ENCODE peak calls at places on chromosomes 13 and 19, in nine cellular contexts. Y is choroid plexus epithelial cell, R is pancreas, I is GM12865, Q is ascending aorta, L is type B pancreatic cell, F is IMR-90, Z is RWPE1, E is osteocyte. B is an unnamed sample.

GRCh38 chr13:24694907-24695306 is 14.7 kb downstream of the ATP12A start:
- DNase-seq in Q (no peak), R (no peak), I (no peak), Z (no peak), E (no peak), F (no peak), L (no peak), Y (no peak), B (no peak)

GRCh38 chr19:47663911-47664771 is 49.1 kb upstream of the EHD2 start:
- DNase-seq in L (no peak), Z (peak), R (peak), I (no peak), Q (peak), F (peak), E (no peak), Y (peak), B (peak)

GRCh38 chr19:48041877-48042580 is 1.9 kb downstream of the CABP5 start:
- DNase-seq in Y (no peak), Q (no peak), R (no peak), E (no peak), I (no peak), L (no peak), F (no peak), Z (no peak), B (no peak)

GRCh38 chr19:7482584-7483439 is 6.0 kb downstream of the PEX11G start:
- DNase-seq in Q (no peak), L (no peak), E (no peak), F (no peak), I (no peak), Y (no peak), R (no peak), Z (peak), B (no peak)

GRCh38 chr19:30557212-30557611 is 185.0 kb downstream of the ZNF536 start:
- DNase-seq in I (no peak), E (no peak), Q (no peak), R (no peak), Y (no peak), L (no peak), F (no peak), Z (peak), B (no peak)

GRCh38 chr19:46603752-46604241 is 2.7 kb downstream of the CALM3 start:
- DNase-seq in E (no peak), L (peak), Y (no peak), Q (peak), R (no peak), I (no peak), F (no peak), Z (no peak), B (no peak)

GRCh38 chr19:5222178-5222577 is 118.4 kb downstream of the PTPRS start:
- DNase-seq in E (no peak), R (no peak), Z (no peak), Q (no peak), Y (no peak), F (no peak), L (no peak), I (no peak), B (no peak)

GRCh38 chr13:111283991-111284390 is 36.5 kb upstream of the TEX29 start:
- DNase-seq in Z (no peak), Q (peak), E (peak), Y (no peak), R (no peak), L (no peak), I (no peak), F (no peak), B (peak)

GRCh38 chr19:29966594-29967249 is 24.7 kb downstream of the URI1 start:
- DNase-seq in Q (no peak), E (no peak), F (peak), Y (peak), R (no peak), Z (no peak), L (no peak), I (peak), B (peak)

GRCh38 chr19:23407597-23407996 is 12.3 kb upstream of the ZNF91 start:
- DNase-seq in Q (no peak), F (no peak), Z (no peak), R (no peak), E (no peak), L (no peak), I (no peak), Y (no peak), B (no peak)

GRCh38 chr19:23406716-23407115 is 11.4 kb upstream of the ZNF91 start:
- DNase-seq in Z (no peak), L (no peak), Q (no peak), E (no peak), F (no peak), R (no peak), Y (no peak), I (no peak), B (no peak)

GRCh38 chr19:23410155-23410554 is 14.9 kb upstream of the ZNF91 start:
- DNase-seq in F (no peak), Y (no peak), R (no peak), I (no peak), Z (no peak), L (no peak), E (no peak), Q (no peak), B (no peak)

GRCh38 chr19:23404676-23405075 is 9.4 kb upstream of the ZNF91 start:
- DNase-seq in L (no peak), Y (no peak), R (no peak), I (no peak), E (no peak), Z (no peak), F (no peak), Q (no peak), B (no peak)

GRCh38 chr19:23409392-23410048 is 14.2 kb upstream of the ZNF91 start:
- DNase-seq in Y (no peak), E (no peak), Z (no peak), Q (no peak), R (no peak), F (no peak), I (no peak), L (no peak), B (no peak)
- TF ChIP-seq CTCF in Y (no peak), E (no peak), Z (no peak), Q (no peak), R (no peak), F (no peak), I (no peak), L (no peak), B (no peak)

GRCh38 chr19:58307736-58308135 is 2.6 kb downstream of the ERVK3-1 start:
- DNase-seq in R (no peak), Q (no peak), Y (no peak), E (no peak), Z (no peak), L (no peak), I (no peak), F (no peak), B (no peak)

GRCh38 chr19:58304255-58304654 is 922 bp upstream of the ERVK3-1 start:
- DNase-seq in L (no peak), I (no peak), R (no peak), E (no peak), Q (no peak), Z (no peak), F (no peak), Y (no peak), B (no peak)

GRCh38 chr19:58304748-58305064 is 471 bp upstream of the ERVK3-1 start:
- DNase-seq in F (no peak), E (no peak), Z (no peak), Q (no peak), Y (no peak), R (no peak), L (no peak), I (no peak), B (no peak)

GRCh38 chr19:58305932-58306323 is 751 bp downstream of the ERVK3-1 start:
- DNase-seq in F (no peak), Q (no peak), Y (peak), I (peak), Z (no peak), L (no peak), R (no peak), E (no peak), B (no peak)

DNA sequence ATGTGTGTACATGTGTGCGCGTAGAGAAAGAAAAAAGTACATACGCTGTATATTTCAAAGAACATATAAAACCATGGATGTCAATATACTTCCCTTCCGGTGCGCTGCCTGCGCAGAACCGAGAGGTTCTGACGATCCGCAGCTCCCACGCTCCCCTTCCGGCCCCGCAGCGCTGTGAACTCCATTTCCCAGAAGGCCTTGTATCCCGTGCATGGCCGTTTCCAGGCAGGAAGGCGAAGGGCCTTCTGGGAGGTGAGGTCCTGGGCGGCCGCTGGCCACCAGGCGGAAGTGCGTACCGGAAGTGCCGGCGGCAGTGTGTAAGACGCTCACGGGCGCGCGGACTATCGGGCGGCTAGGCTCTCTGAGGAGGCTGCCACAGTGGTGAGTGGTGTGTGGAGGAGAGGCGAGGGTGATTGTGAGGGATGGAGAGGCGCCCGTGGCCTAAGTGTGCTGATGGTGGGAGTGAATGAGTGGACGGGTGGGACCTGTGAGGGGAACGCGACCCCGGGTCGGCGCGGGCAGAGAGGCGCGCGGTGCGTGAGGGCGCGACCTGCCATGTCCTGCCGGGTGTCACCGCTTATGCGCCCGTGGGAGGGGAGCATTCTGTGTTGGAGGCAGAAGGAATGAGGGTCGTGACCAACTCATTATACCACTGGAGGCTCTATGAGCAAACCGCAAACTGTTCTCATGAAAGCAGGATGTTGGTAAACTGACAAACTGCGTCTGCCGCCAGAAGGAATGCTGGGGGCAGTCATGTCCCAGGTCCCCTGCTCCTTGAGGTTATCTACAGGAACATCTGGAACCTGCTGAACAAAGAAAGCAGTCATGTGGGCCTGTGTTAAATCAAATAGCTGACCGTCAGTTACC is at the start of gene ERVK3-1:
- DNase-seq in I (peak), Y (peak), E (peak), F (peak), L (peak), Q (peak), Z (peak), R (peak), B (peak)
- TF ChIP-seq CTCF in I (no peak), Y (no peak), E (no peak), F (no peak), L (peak), Q (no peak), Z (no peak), R (no peak), B (no peak)

DNA sequence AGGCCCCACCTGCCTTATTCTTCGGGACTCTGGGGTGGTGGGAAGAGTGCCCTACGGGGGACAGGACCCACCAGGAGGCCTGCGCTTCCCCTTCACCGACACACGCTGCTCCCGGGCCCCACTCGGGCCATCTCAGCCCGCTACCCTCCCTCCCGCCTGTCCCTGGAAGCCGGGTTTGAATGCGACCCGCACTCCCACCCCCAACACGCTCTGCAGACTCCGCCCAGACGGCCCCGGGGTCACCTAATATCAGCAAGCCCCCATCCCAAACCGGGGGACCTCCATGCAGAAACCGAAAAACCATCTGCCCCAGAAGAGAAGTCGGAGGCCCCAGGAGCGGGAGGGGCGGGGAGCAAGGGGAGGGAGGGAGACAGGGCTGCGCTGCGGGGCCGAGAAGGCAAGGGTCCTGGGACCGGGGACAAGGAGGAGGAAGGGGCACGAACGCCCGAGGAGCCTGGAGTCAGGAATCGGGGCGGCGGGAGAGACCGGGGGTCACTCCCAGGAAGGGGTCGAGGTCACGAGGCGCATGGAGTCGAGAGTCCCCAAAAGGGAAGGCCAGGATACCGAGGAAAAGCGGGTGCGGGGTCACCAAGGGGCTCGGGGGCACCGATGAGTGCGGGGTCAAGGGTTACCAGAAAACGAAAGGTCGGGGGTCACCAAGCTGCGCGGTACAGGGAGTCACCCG is 766 bp downstream of the SBNO2 start:
- DNase-seq in Y (no peak), L (no peak), R (no peak), E (no peak), Z (no peak), I (no peak), Q (no peak), F (no peak), B (no peak)
- TF ChIP-seq CTCF in Y (no peak), L (no peak), R (no peak), E (no peak), Z (no peak), I (no peak), Q (no peak), F (no peak), B (no peak)

DNA sequence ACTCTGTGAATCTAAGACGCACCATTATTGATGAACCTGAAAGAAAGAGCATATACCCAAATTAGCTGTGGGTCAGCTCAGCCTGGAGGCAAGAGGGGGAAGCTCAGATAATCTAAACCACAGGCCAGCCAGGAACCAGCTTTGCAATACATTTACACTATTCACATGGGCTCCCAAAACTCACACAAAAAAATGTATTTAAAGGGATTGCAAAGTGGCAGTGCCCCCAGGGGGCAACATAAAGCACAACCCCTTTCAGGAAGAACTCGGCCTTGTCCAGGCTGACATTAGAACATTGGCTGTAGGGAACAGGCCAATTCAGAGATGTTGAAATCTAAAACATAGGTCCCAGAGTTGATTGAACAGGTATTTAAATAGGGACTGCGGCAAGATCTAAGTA is 3.2 kb upstream of the PROZ start:
- DNase-seq in Z (no peak), E (peak), Y (no peak), L (peak), Q (peak), I (no peak), F (no peak), R (no peak), B (no peak)
- TF ChIP-seq CTCF in Z (no peak), E (no peak), Y (no peak), L (no peak), Q (no peak), I (no peak), F (no peak), R (no peak), B (no peak)

GRCh38 chr19:18675779-18676178 is 7.7 kb upstream of the CRTC1 start:
- DNase-seq in Q (no peak), Z (no peak), Y (peak), E (no peak), I (peak), F (no peak), R (no peak), L (no peak), B (no peak)
- TF ChIP-seq CTCF in Q (no peak), Z (no peak), Y (peak), E (peak), I (peak), F (peak), R (no peak), L (peak), B (peak)

DNA sequence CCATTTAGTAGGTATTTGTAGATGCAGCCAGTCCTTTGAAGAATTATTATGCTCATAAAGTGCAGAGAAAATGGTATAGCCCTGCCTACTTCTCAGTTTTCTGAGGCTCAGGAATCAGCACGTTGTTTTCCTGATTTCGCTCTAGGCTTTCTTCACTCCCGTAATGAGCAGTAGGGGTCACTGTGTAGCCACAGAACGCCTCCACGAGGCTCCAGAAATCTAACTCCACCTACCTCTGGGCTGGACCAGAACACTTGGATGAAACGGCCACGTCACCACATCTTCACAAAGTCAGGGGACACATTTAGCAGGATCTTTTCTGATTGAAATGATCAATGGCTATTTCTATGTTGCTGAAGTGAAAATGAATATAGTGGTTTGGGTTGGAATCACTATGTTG is 49.8 kb upstream of the GTF3A start:
- DNase-seq in F (peak), E (no peak), I (peak), Q (peak), R (peak), Z (peak), L (no peak), Y (peak), B (peak)
- TF ChIP-seq CTCF in F (peak), E (peak), I (peak), Q (peak), R (peak), Z (peak), L (peak), Y (peak), B (peak)

GRCh38 chr13:44388427-44388826 is 14.8 kb downstream of the SERP2 start:
- DNase-seq in Y (no peak), L (no peak), R (no peak), F (no peak), E (no peak), Z (no peak), Q (no peak), I (no peak), B (no peak)
- TF ChIP-seq CTCF in Y (no peak), L (no peak), R (no peak), F (no peak), E (no peak), Z (no peak), Q (no peak), I (no peak), B (no peak)

GRCh38 chr13:36526897-36527296 is 94.6 kb downstream of the CCNA1 start:
- DNase-seq in Z (no peak), I (no peak), Y (no peak), R (no peak), F (no peak), L (no peak), E (no peak), Q (no peak), B (no peak)
- TF ChIP-seq CTCF in Z (no peak), I (no peak), Y (no peak), R (no peak), F (no peak), L (no peak), E (no peak), Q (no peak), B (no peak)